ENCODE peak calls at places on chromosomes 6 and 20, in six cellular contexts. One of them, this sample, is unnamed.

GRCh38 chr20:2794202-2794748 is 6.2 kb downstream of the CPXM1 start:
- DNase-seq in stimulated activated CD4-positive, alpha-beta T cell treated with anti-CD3 and anti-CD28 coated beads, Interleukin-4, amount 100 ng/mL, for 24 hours: no peak
- DNase-seq in A172: no peak
- DNase-seq in skeletal muscle cell: no peak
- DNase-seq in activated CD4-positive, CD25-positive, alpha-beta regulatory T cell: no peak
- DNase-seq in activated naive CD4-positive, alpha-beta T cell treated with anti-CD3 and anti-CD28 coated beads, Interleukin-2, amount 50 U/mL, for 16 hours: no peak
- DNase-seq in this sample: no peak

GRCh38 chr6:20660534-20660933 is 126.3 kb downstream of the CDKAL1 start:
- DNase-seq in skeletal muscle cell: no peak
- DNase-seq in activated CD4-positive, CD25-positive, alpha-beta regulatory T cell: no peak
- DNase-seq in A172: no peak
- DNase-seq in activated naive CD4-positive, alpha-beta T cell treated with anti-CD3 and anti-CD28 coated beads, Interleukin-2, amount 50 U/mL, for 16 hours: no peak
- DNase-seq in stimulated activated CD4-positive, alpha-beta T cell treated with anti-CD3 and anti-CD28 coated beads, Interleukin-4, amount 100 ng/mL, for 24 hours: no peak
- DNase-seq in this sample: peak

GRCh38 chr6:139337830-139338229 is 36.6 kb downstream of the CITED2 start:
- DNase-seq in A172: no peak
- DNase-seq in activated naive CD4-positive, alpha-beta T cell treated with anti-CD3 and anti-CD28 coated beads, Interleukin-2, amount 50 U/mL, for 16 hours: no peak
- DNase-seq in skeletal muscle cell: no peak
- DNase-seq in activated CD4-positive, CD25-positive, alpha-beta regulatory T cell: no peak
- DNase-seq in stimulated activated CD4-positive, alpha-beta T cell treated with anti-CD3 and anti-CD28 coated beads, Interleukin-4, amount 100 ng/mL, for 24 hours: no peak
- DNase-seq in this sample: no peak

GRCh38 chr6:109008537-109008950 is 86.1 kb downstream of the SESN1 start:
- DNase-seq in stimulated activated CD4-positive, alpha-beta T cell treated with anti-CD3 and anti-CD28 coated beads, Interleukin-4, amount 100 ng/mL, for 24 hours: no peak
- DNase-seq in skeletal muscle cell: no peak
- DNase-seq in activated CD4-positive, CD25-positive, alpha-beta regulatory T cell: no peak
- DNase-seq in activated naive CD4-positive, alpha-beta T cell treated with anti-CD3 and anti-CD28 coated beads, Interleukin-2, amount 50 U/mL, for 16 hours: no peak
- DNase-seq in A172: no peak
- DNase-seq in this sample: no peak

GRCh38 chr20:25042531-25043498 is 15.1 kb downstream of the ACSS1 start:
- DNase-seq in activated CD4-positive, CD25-positive, alpha-beta regulatory T cell: no peak
- DNase-seq in skeletal muscle cell: no peak
- DNase-seq in A172: no peak
- DNase-seq in stimulated activated CD4-positive, alpha-beta T cell treated with anti-CD3 and anti-CD28 coated beads, Interleukin-4, amount 100 ng/mL, for 24 hours: peak
- DNase-seq in activated naive CD4-positive, alpha-beta T cell treated with anti-CD3 and anti-CD28 coated beads, Interleukin-2, amount 50 U/mL, for 16 hours: no peak
- DNase-seq in this sample: no peak

GRCh38 chr6:90434096-90434495 is 137.5 kb upstream of the BACH2 start:
- DNase-seq in activated CD4-positive, CD25-positive, alpha-beta regulatory T cell: no peak
- DNase-seq in skeletal muscle cell: no peak
- DNase-seq in activated naive CD4-positive, alpha-beta T cell treated with anti-CD3 and anti-CD28 coated beads, Interleukin-2, amount 50 U/mL, for 16 hours: no peak
- DNase-seq in stimulated activated CD4-positive, alpha-beta T cell treated with anti-CD3 and anti-CD28 coated beads, Interleukin-4, amount 100 ng/mL, for 24 hours: no peak
- DNase-seq in A172: no peak
- DNase-seq in this sample: peak

GRCh38 chr6:167937948-167938911 is 59.2 kb upstream of the KIF25 start:
- DNase-seq in skeletal muscle cell: no peak
- DNase-seq in A172: no peak
- DNase-seq in activated CD4-positive, CD25-positive, alpha-beta regulatory T cell: no peak
- DNase-seq in stimulated activated CD4-positive, alpha-beta T cell treated with anti-CD3 and anti-CD28 coated beads, Interleukin-4, amount 100 ng/mL, for 24 hours: no peak
- DNase-seq in activated naive CD4-positive, alpha-beta T cell treated with anti-CD3 and anti-CD28 coated beads, Interleukin-2, amount 50 U/mL, for 16 hours: no peak
- DNase-seq in this sample: no peak

GRCh38 chr6:51386347-51386836 is 567.7 kb downstream of the TFAP2B start:
- DNase-seq in activated CD4-positive, CD25-positive, alpha-beta regulatory T cell: no peak
- DNase-seq in A172: no peak
- DNase-seq in stimulated activated CD4-positive, alpha-beta T cell treated with anti-CD3 and anti-CD28 coated beads, Interleukin-4, amount 100 ng/mL, for 24 hours: no peak
- DNase-seq in skeletal muscle cell: no peak
- DNase-seq in activated naive CD4-positive, alpha-beta T cell treated with anti-CD3 and anti-CD28 coated beads, Interleukin-2, amount 50 U/mL, for 16 hours: no peak
- DNase-seq in this sample: no peak

GRCh38 chr6:73652637-73653570 is 888 bp downstream of the SLC17A5 start:
- DNase-seq in activated naive CD4-positive, alpha-beta T cell treated with anti-CD3 and anti-CD28 coated beads, Interleukin-2, amount 50 U/mL, for 16 hours: peak
- DNase-seq in A172: peak
- DNase-seq in skeletal muscle cell: no peak
- DNase-seq in activated CD4-positive, CD25-positive, alpha-beta regulatory T cell: peak
- DNase-seq in stimulated activated CD4-positive, alpha-beta T cell treated with anti-CD3 and anti-CD28 coated beads, Interleukin-4, amount 100 ng/mL, for 24 hours: peak
- DNase-seq in this sample: peak

This sample was measured in NCI-H1417.